ENCODE peak calls at places on chromosomes 16 and 17, in five cellular contexts. B is HEK293T, Y is T-helper 2 cell, C is amniotic stem cell, G is upper lobe of right lung. V is an unnamed sample.
A peak's percentile ranks its signal among the peaks of the same experiment; 100 is the strongest.

GRCh38 chr16:74936902-74937560 is 47.9 kb downstream of the WDR59 start:
- DNase-seq in B (no peak), Y (no peak), C (no peak), G (no peak), V (no peak)

GRCh38 chr16:58498341-58499091 is 1.4 kb upstream of the NDRG4 start:
- DNase-seq in B (no peak), Y (no peak), C (no peak), G (no peak), V (no peak)

GRCh38 chr17:61157246-61157887 is 242.3 kb upstream of the TBX2 start:
- DNase-seq in B (peak; percentile 61), Y (no peak), C (no peak), G (no peak), V (no peak)

GRCh38 chr17:81314410-81315169 is 19.5 kb upstream of the SLC38A10 start:
- DNase-seq in B (no peak), Y (no peak), C (no peak), G (no peak), V (no peak)

GRCh38 chr17:56020369-56020768 is 132.9 kb upstream of the ANKFN1 start:
- DNase-seq in B (no peak), Y (no peak), C (no peak), G (no peak), V (no peak)

GRCh38 chr17:35214192-35214591 is 20.0 kb upstream of the SLC35G3 start:
- DNase-seq in B (no peak), Y (peak; percentile 86), C (no peak), G (no peak), V (peak; percentile 16)

GRCh38 chr17:58332720-58333395 is 4.3 kb upstream of the TSPOAP1 start:
- DNase-seq in B (no peak), Y (peak; percentile 52), C (no peak), G (peak; percentile 67), V (peak; percentile 84)

GRCh38 chr17:12627776-12628491 is 37.8 kb upstream of the MYOCD start:
- DNase-seq in B (no peak), Y (no peak), C (peak; percentile 27), G (no peak), V (no peak)

GRCh38 chr17:40936437-40936971 is 942 bp downstream of the KRT23 start:
- DNase-seq in B (no peak), Y (no peak), C (no peak), G (no peak), V (no peak)

GRCh38 chr17:880871-881269 is 98.7 kb downstream of the NXN start:
- DNase-seq in B (no peak), Y (no peak), C (no peak), G (no peak), V (no peak)

GRCh38 chr17:74936470-74936799 is 737 bp downstream of the OTOP3 start:
- DNase-seq in B (no peak), Y (no peak), C (no peak), G (no peak), V (no peak)

GRCh38 chr17:32519769-32520701 is 33.2 kb downstream of the CDK5R1 start:
- DNase-seq in B (no peak), Y (peak; percentile 36), C (no peak), G (no peak), V (peak; percentile 60)